ENCODE peak calls at places on chromosomes 12 and 14, in six cellular contexts. B, O, H, P, T and V are unnamed samples.
A peak's percentile ranks its signal among the peaks of the same experiment; 100 is the strongest.

GRCh38 chr14:86057018-86057667 is 527.2 kb downstream of the FLRT2 start:
- DNase-seq in B (peak; percentile 45), O (no peak), H (no peak), P (peak; percentile 22), T (peak; percentile 44), V (no peak)

GRCh38 chr12:120971299-120972180 is 6.8 kb upstream of the HNF1A start:
- DNase-seq in B (peak; percentile 79), O (no peak), H (peak; percentile 22), P (peak; percentile 83), T (peak; percentile 74), V (peak; percentile 28)

GRCh38 chr12:78120866-78121590 is 290.3 kb downstream of the NAV3 start:
- DNase-seq in B (peak; percentile 79), O (no peak), H (no peak), P (peak; percentile 54), T (no peak), V (no peak)

GRCh38 chr12:94637714-94638113 is 12.6 kb downstream of the TMCC3 start:
- DNase-seq in B (no peak), O (no peak), H (no peak), P (no peak), T (no peak), V (no peak)

GRCh38 chr12:115440438-115440837 is 756.5 kb upstream of the TBX3 start:
- DNase-seq in B (peak; percentile 75), O (no peak), H (no peak), P (no peak), T (no peak), V (peak; percentile 95)

GRCh38 chr12:5013206-5013830 is 30.4 kb upstream of the KCNA5 start:
- DNase-seq in B (no peak), O (no peak), H (no peak), P (no peak), T (no peak), V (no peak)

GRCh38 chr12:64104376-64104775 is 117.7 kb downstream of the KICS2 start:
- DNase-seq in B (peak; percentile 41), O (no peak), H (no peak), P (no peak), T (no peak), V (no peak)

GRCh38 chr12:67915335-67915851 is 73.9 kb upstream of the IFNG-AS1 start:
- DNase-seq in B (no peak), O (no peak), H (no peak), P (no peak), T (no peak), V (no peak)

GRCh38 chr12:131907379-131908081 is 13.1 kb downstream of the ULK1 start:
- DNase-seq in B (no peak), O (peak; percentile 14), H (no peak), P (no peak), T (no peak), V (no peak)

GRCh38 chr12:27424631-27425230 is 21.8 kb upstream of the SMCO2 start:
- DNase-seq in B (peak; percentile 86), O (no peak), H (no peak), P (peak; percentile 41), T (peak; percentile 64), V (no peak)

GRCh38 chr14:30990766-30991165 is 34.7 kb upstream of the AP4S1 start:
- DNase-seq in B (peak; percentile 45), O (no peak), H (no peak), P (no peak), T (no peak), V (no peak)

GRCh38 chr14:61503167-61503801 is 181.9 kb downstream of the PRKCH start:
- DNase-seq in B (peak; percentile 71), O (no peak), H (no peak), P (peak; percentile 94), T (no peak), V (no peak)
- H3K4me3 ChIP-seq in B (no peak overlapping the region), O (no peak overlapping the region), H (no peak overlapping the region), P (peak overlapping the region; percentile 52), T (no peak overlapping the region), V (no peak overlapping the region)

DNA sequence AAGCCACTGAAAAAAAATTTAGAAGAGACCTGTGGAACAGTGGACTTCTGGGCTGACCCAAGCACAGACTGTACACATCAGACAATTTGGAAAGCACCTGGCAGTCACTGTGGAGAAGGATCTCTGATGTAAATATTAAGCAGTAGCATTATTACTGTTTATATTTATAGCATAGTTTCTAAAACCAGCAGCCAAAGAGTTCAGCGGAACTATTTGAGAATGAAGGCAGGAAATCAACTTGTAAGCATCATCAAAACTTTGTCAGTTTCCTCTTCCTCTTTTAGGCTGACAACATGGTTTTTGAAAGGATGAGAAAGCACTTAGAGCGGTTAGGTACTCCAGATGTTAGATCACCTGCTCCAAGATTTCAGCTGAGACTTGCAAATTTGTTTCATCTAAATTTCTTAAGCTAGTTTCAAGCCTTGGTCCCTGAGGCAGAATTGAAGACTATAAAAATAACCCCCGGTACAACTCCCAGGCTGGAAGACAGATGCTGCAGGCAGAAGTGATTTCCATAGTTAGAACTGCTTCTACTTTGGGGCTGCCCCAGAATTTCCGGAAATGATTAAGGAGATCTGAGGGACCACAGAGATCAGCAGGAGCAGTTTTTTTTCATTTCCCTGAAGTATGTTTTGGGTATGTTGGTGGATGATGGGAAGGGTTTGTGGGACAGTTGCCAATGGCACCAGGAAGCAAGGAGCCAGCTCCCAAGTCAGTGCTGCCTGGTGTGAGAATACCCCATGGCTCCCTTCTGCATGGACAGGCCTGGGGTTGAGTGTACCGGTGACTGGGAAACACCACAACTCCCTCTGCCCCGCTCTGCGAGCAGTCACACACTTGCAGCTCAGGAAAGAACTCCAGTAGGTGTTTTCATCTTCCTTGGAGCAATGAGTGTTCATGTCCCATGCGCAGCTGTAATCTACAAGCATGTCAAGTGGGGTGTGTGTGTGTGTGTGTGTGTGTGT is 354.5 kb downstream of the NUAK1 start:
- DNase-seq in B (no peak), O (no peak), H (no peak), P (peak; percentile 67), T (no peak), V (no peak)
- H3K4me3 ChIP-seq in B (no peak overlapping the region), O (no peak overlapping the region), H (no peak overlapping the region), P (peak overlapping the region; percentile 14), T (no peak overlapping the region), V (no peak overlapping the region)

DNA sequence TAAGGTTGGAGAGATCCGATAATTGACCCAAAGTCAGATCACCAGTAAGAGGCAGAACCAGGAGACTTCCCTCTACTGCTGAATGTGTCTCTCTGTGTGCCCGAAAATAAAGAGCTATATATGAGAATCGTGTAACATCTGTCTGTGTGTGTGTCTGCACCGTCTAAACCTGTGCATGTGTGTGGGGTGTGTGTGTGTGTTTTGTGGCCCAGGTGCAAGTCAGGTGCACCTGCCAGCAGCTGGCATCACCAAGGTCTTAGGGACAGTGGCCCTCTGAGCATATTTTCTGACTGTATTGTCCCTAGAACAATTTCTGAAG is 24.7 kb upstream of the KRT78 start:
- DNase-seq in B (no peak), O (no peak), H (no peak), P (no peak), T (no peak), V (no peak)
- H3K4me3 ChIP-seq in B (no peak overlapping the region), O (peak overlapping the region; percentile 57), H (peak overlapping the region; percentile 58), P (no peak overlapping the region), T (no peak overlapping the region), V (peak overlapping the region; percentile 36)

DNA sequence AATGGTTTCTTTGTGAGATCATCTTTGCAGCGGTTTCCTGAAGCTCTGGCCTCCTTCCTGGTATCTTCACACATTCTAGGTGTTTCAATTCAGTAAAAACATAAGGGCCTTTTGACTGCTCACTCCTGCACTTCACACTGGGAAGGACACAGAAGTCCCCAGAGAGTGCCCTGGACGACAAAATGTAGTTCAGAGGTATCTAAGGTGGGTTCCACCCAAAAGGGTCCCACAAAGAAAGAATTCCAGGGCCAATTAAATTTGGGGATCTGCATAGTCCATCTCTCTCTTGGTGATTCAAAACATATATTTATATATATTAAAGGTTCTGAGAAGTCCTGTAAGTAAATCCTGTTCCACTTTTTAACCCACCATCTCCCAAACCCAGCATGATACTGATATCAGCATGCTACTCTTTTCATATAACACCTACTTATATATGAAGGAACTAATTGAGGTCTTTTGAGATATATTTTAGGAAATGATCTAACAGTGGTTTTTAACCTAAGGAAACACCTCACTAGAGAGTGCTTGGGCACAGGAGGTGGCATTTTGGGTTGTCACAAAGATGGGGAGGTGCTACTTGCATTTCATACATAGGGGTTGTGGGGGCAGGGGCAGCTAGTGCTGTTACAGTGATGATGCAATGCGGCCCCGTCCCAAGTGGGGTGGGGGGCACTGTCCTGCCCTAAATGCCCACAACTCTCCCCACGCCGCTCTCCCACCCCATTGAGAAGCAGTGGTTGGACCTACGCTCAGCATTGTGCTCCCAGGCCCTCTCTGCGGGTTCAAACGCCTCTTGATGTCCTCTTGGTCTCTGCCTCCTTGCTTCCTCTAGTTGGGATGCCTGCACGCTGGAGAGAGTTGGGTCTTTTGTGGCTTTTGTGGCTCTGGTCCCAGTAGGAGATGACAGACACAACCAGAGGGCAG is 109.4 kb downstream of the ARF6 start:
- DNase-seq in B (no peak), O (peak; percentile 28), H (peak; percentile 56), P (peak; percentile 57), T (no peak), V (no peak)
- H3K4me3 ChIP-seq in B (no peak overlapping the region), O (peak overlapping the region; percentile 55), H (peak overlapping the region; percentile 59), P (peak overlapping the region; percentile 67), T (no peak overlapping the region), V (peak overlapping the region; percentile 32)

GRCh38 chr14:68523326-68523610 is 269.6 kb downstream of the ZFP36L1 start:
- DNase-seq in B (no peak), O (no peak), H (no peak), P (no peak), T (no peak), V (no peak)
- H3K4me3 ChIP-seq in B (no peak overlapping the region), O (no peak overlapping the region), H (no peak overlapping the region), P (no peak overlapping the region), T (no peak overlapping the region), V (no peak overlapping the region)

GRCh38 chr14:35367056-35367372 is 37.5 kb downstream of the NFKBIA start:
- DNase-seq in B (no peak), O (no peak), H (no peak), P (no peak), T (no peak), V (no peak)
- H3K4me3 ChIP-seq in B (no peak overlapping the region), O (no peak overlapping the region), H (no peak overlapping the region), P (no peak overlapping the region), T (no peak overlapping the region), V (no peak overlapping the region)

GRCh38 chr14:99602054-99602787 is 1.8 kb downstream of the CCDC85C start:
- DNase-seq in B (no peak), O (no peak), H (peak; percentile 69), P (no peak), T (no peak), V (no peak)

GRCh38 chr14:99603471-99603933 is 505 bp downstream of the CCDC85C start:
- DNase-seq in B (peak; percentile 48), O (no peak), H (no peak), P (peak; percentile 61), T (peak; percentile 77), V (peak; percentile 45)

GRCh38 chr14:99601301-99601945 is 2.6 kb downstream of the CCDC85C start:
- DNase-seq in B (no peak), O (no peak), H (no peak), P (no peak), T (no peak), V (no peak)

GRCh38 chr14:99603965-99604765 is at the start of gene CCDC85C:
- DNase-seq in B (peak; percentile 96), O (peak; percentile 90), H (peak; percentile 92), P (peak; percentile 97), T (peak; percentile 98), V (peak; percentile 93)

GRCh38 chr14:99602788-99603415 is 1.1 kb downstream of the CCDC85C start:
- DNase-seq in B (no peak), O (no peak), H (no peak), P (no peak), T (no peak), V (no peak)
- H3K4me3 ChIP-seq in B (peak overlapping the region; percentile 27), O (peak overlapping the region; percentile 86), H (peak overlapping the region; percentile 89), P (peak overlapping the region; percentile 56), T (no peak overlapping the region), V (peak overlapping the region; percentile 65)